ENCODE peak calls at places on chromosomes 16 and 17, in seven cellular contexts. One of them, this sample, is unnamed.
A peak's percentile ranks its signal among the peaks of the same experiment; 100 is the strongest.

GRCh38 chr16:13957197-13958078 is 37.5 kb downstream of the ERCC4 start:
- DNase-seq in cardiac muscle cell: no peak
- DNase-seq in neural progenitor cell: peak; percentile 28
- DNase-seq in pancreas: peak; percentile 50
- DNase-seq in gastrocnemius medialis: peak; percentile 52
- DNase-seq in fibroblast of lung: peak; percentile 99
- DNase-seq in left ventricle myocardium inferior: peak; percentile 41
- DNase-seq in this sample: peak; percentile 68

GRCh38 chr17:17738901-17739300 is 57.6 kb downstream of the RAI1 start:
- DNase-seq in neural progenitor cell: no peak
- DNase-seq in cardiac muscle cell: no peak
- DNase-seq in gastrocnemius medialis: peak; percentile 21
- DNase-seq in pancreas: no peak
- DNase-seq in fibroblast of lung: no peak
- DNase-seq in left ventricle myocardium inferior: no peak
- DNase-seq in this sample: peak; percentile 61

GRCh38 chr16:72894291-72895151 is 153.4 kb downstream of the ZFHX3 start:
- DNase-seq in fibroblast of lung: no peak
- DNase-seq in gastrocnemius medialis: no peak
- DNase-seq in neural progenitor cell: peak; percentile 22
- DNase-seq in left ventricle myocardium inferior: no peak
- DNase-seq in pancreas: no peak
- DNase-seq in cardiac muscle cell: no peak
- DNase-seq in this sample: peak; percentile 36

GRCh38 chr16:3503513-3503912 is 2.7 kb downstream of the CLUAP1 start:
- DNase-seq in fibroblast of lung: no peak
- DNase-seq in pancreas: no peak
- DNase-seq in left ventricle myocardium inferior: no peak
- DNase-seq in neural progenitor cell: no peak
- DNase-seq in cardiac muscle cell: no peak
- DNase-seq in gastrocnemius medialis: no peak
- DNase-seq in this sample: no peak

GRCh38 chr16:46961373-46962353 is 11.8 kb downstream of the DNAJA2 start:
- DNase-seq in cardiac muscle cell: no peak
- DNase-seq in fibroblast of lung: no peak
- DNase-seq in gastrocnemius medialis: no peak
- DNase-seq in pancreas: no peak
- DNase-seq in left ventricle myocardium inferior: no peak
- DNase-seq in neural progenitor cell: no peak
- DNase-seq in this sample: no peak

GRCh38 chr17:14052886-14053615 is 16.3 kb upstream of the COX10 start:
- DNase-seq in cardiac muscle cell: no peak
- DNase-seq in gastrocnemius medialis: no peak
- DNase-seq in fibroblast of lung: peak; percentile 35
- DNase-seq in neural progenitor cell: no peak
- DNase-seq in left ventricle myocardium inferior: no peak
- DNase-seq in pancreas: no peak
- DNase-seq in this sample: no peak

GRCh38 chr17:6245301-6245810 is 175.2 kb downstream of the WSCD1 start:
- DNase-seq in left ventricle myocardium inferior: no peak
- DNase-seq in gastrocnemius medialis: no peak
- DNase-seq in cardiac muscle cell: no peak
- DNase-seq in fibroblast of lung: no peak
- DNase-seq in pancreas: no peak
- DNase-seq in neural progenitor cell: no peak
- DNase-seq in this sample: no peak

GRCh38 chr17:69961488-69962145 is 113.4 kb upstream of the KCNJ16 start:
- DNase-seq in fibroblast of lung: peak; percentile 74
- DNase-seq in left ventricle myocardium inferior: no peak
- DNase-seq in pancreas: peak; percentile 1
- DNase-seq in gastrocnemius medialis: peak; percentile 50
- DNase-seq in neural progenitor cell: peak; percentile 23
- DNase-seq in cardiac muscle cell: no peak
- DNase-seq in this sample: no peak

GRCh38 chr16:49369638-49370219 is 3.9 kb upstream of the C16orf78 start:
- DNase-seq in fibroblast of lung: no peak
- DNase-seq in pancreas: no peak
- DNase-seq in cardiac muscle cell: no peak
- DNase-seq in gastrocnemius medialis: no peak
- DNase-seq in left ventricle myocardium inferior: no peak
- DNase-seq in neural progenitor cell: no peak
- DNase-seq in this sample: peak; percentile 75

GRCh38 chr16:49365711-49366509 is 7.7 kb upstream of the C16orf78 start:
- DNase-seq in neural progenitor cell: no peak
- DNase-seq in pancreas: no peak
- DNase-seq in gastrocnemius medialis: no peak
- DNase-seq in left ventricle myocardium inferior: no peak
- DNase-seq in cardiac muscle cell: no peak
- DNase-seq in fibroblast of lung: no peak
- DNase-seq in this sample: no peak

GRCh38 chr16:49362230-49362629 is 11.4 kb upstream of the C16orf78 start:
- DNase-seq in cardiac muscle cell: no peak
- DNase-seq in gastrocnemius medialis: no peak
- DNase-seq in left ventricle myocardium inferior: no peak
- DNase-seq in neural progenitor cell: peak; percentile 26
- DNase-seq in fibroblast of lung: no peak
- DNase-seq in pancreas: no peak
- DNase-seq in this sample: no peak

GRCh38 chr16:49366669-49367068 is 6.9 kb upstream of the C16orf78 start:
- DNase-seq in cardiac muscle cell: no peak
- DNase-seq in left ventricle myocardium inferior: no peak
- DNase-seq in neural progenitor cell: no peak
- DNase-seq in pancreas: no peak
- DNase-seq in fibroblast of lung: no peak
- DNase-seq in gastrocnemius medialis: no peak
- DNase-seq in this sample: no peak
- H3K27ac ChIP-seq in cardiac muscle cell: no peak overlapping the region
- H3K27ac ChIP-seq in left ventricle myocardium inferior: no peak overlapping the region
- H3K27ac ChIP-seq in neural progenitor cell: no peak overlapping the region
- H3K27ac ChIP-seq in pancreas: no peak overlapping the region
- H3K27ac ChIP-seq in fibroblast of lung: no peak overlapping the region
- H3K27ac ChIP-seq in gastrocnemius medialis: no peak overlapping the region
- H3K27ac ChIP-seq in this sample: no peak overlapping the region

DNA sequence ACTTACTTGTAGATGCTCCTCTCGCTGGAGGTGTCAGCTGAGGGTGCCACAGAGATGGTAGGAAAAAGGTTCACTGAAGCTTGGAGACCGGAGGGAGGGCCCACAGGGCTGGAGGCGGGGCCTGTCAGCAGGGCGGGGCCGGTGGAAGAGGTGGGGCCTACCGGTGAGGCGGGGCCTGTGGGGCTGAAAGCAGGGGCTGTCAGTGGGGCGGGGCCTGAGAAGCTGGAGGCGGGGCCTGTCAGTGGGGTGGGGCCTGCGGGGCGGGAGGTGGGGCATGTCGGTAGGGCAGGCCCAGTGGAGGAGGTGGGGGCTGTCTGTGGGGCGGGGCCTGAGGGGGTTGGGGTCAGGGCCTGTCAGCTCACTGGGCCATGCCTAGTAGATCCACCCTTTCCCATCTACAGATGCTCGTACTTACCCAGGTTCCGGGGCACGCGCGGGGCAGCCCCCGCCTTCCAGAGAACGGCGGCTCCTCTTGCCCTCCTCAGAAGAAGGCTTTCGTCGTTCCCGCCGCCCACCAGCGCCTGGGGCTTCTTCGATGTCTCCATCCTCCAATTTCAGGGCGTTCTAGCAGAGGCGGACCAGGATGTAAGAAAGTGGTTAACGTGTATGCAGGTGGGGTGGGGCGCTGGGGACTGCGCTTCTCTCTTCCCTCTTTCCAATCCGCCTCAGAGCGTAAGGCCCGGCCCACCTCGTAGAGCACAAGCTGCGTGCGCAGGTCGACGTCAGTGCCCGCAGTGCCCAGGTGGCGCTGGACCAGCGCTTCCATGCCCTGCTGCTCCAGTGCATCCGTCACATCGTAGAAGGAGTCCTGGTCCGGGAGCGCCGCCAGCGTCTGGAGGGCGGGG is 9.8 kb downstream of the TMEM208 start:
- DNase-seq in neural progenitor cell: peak; percentile 59
- DNase-seq in fibroblast of lung: peak; percentile 52
- DNase-seq in cardiac muscle cell: peak; percentile 32
- DNase-seq in pancreas: no peak
- DNase-seq in left ventricle myocardium inferior: no peak
- DNase-seq in gastrocnemius medialis: peak; percentile 43
- DNase-seq in this sample: peak; percentile 54
- H3K4me3 ChIP-seq in neural progenitor cell: no peak overlapping the region
- H3K4me3 ChIP-seq in fibroblast of lung: no peak overlapping the region
- H3K4me3 ChIP-seq in cardiac muscle cell: no peak overlapping the region
- H3K4me3 ChIP-seq in pancreas: no peak overlapping the region
- H3K4me3 ChIP-seq in left ventricle myocardium inferior: no peak overlapping the region
- H3K4me3 ChIP-seq in gastrocnemius medialis: no peak overlapping the region
- H3K4me3 ChIP-seq in this sample: no peak overlapping the region

GRCh38 chr17:82553210-82553930 is 33.8 kb downstream of the FOXK2 start:
- DNase-seq in pancreas: peak; percentile 63
- DNase-seq in fibroblast of lung: no peak
- DNase-seq in neural progenitor cell: no peak
- DNase-seq in cardiac muscle cell: no peak
- DNase-seq in gastrocnemius medialis: no peak
- DNase-seq in left ventricle myocardium inferior: no peak
- DNase-seq in this sample: no peak
- H3K27ac ChIP-seq in pancreas: peak overlapping the region; percentile 19
- H3K27ac ChIP-seq in fibroblast of lung: no peak overlapping the region
- H3K27ac ChIP-seq in neural progenitor cell: peak overlapping the region; percentile 60
- H3K27ac ChIP-seq in cardiac muscle cell: peak overlapping the region; percentile 5
- H3K27ac ChIP-seq in gastrocnemius medialis: peak overlapping the region; percentile 71
- H3K27ac ChIP-seq in left ventricle myocardium inferior: peak overlapping the region; percentile 75
- H3K27ac ChIP-seq in this sample: peak overlapping the region; percentile 22

GRCh38 chr17:8003594-8004181 is 1.3 kb downstream of the GUCY2D start:
- DNase-seq in neural progenitor cell: peak; percentile 21
- DNase-seq in cardiac muscle cell: no peak
- DNase-seq in pancreas: no peak
- DNase-seq in left ventricle myocardium inferior: no peak
- DNase-seq in gastrocnemius medialis: no peak
- DNase-seq in fibroblast of lung: no peak
- DNase-seq in this sample: no peak
- H3K4me3 ChIP-seq in neural progenitor cell: peak overlapping the region; percentile 42
- H3K4me3 ChIP-seq in cardiac muscle cell: no peak overlapping the region
- H3K4me3 ChIP-seq in pancreas: peak overlapping the region; percentile 18
- H3K4me3 ChIP-seq in left ventricle myocardium inferior: peak overlapping the region; percentile 60
- H3K4me3 ChIP-seq in gastrocnemius medialis: no peak overlapping the region
- H3K4me3 ChIP-seq in fibroblast of lung: no peak overlapping the region
- H3K4me3 ChIP-seq in this sample: no peak overlapping the region

GRCh38 chr16:12009462-12009861 is 32.9 kb downstream of the SNX29 start:
- DNase-seq in pancreas: no peak
- DNase-seq in fibroblast of lung: no peak
- DNase-seq in left ventricle myocardium inferior: no peak
- DNase-seq in neural progenitor cell: no peak
- DNase-seq in gastrocnemius medialis: no peak
- DNase-seq in cardiac muscle cell: no peak
- DNase-seq in this sample: no peak
- H3K27ac ChIP-seq in pancreas: no peak overlapping the region
- H3K27ac ChIP-seq in fibroblast of lung: no peak overlapping the region
- H3K27ac ChIP-seq in left ventricle myocardium inferior: no peak overlapping the region
- H3K27ac ChIP-seq in neural progenitor cell: no peak overlapping the region
- H3K27ac ChIP-seq in gastrocnemius medialis: no peak overlapping the region
- H3K27ac ChIP-seq in cardiac muscle cell: no peak overlapping the region
- H3K27ac ChIP-seq in this sample: no peak overlapping the region

This sample was measured in right cardiac atrium.